ENCODE peak calls at places on chromosomes 4 and X, in four cellular contexts. One of them, this sample, is unnamed.

GRCh38 chr4:156609421-156609820 is 362.2 kb downstream of the PDGFC start:
- DNase-seq in GM04504: no peak
- DNase-seq in smooth muscle cell of the brain vasculature: no peak
- DNase-seq in GDM1: no peak
- DNase-seq in this sample: no peak

GRCh38 chrX:118528089-118528753 is 32.6 kb downstream of the DOCK11 start:
- DNase-seq in GM04504: no peak
- DNase-seq in smooth muscle cell of the brain vasculature: no peak
- DNase-seq in GDM1: peak
- DNase-seq in this sample: no peak

GRCh38 chrX:118356154-118356701 is 10.3 kb downstream of the WDR44 start:
- DNase-seq in GM04504: no peak
- DNase-seq in smooth muscle cell of the brain vasculature: no peak
- DNase-seq in GDM1: no peak
- DNase-seq in this sample: no peak

GRCh38 chr4:159446266-159446976 is 343.5 kb downstream of the RAPGEF2 start:
- DNase-seq in GM04504: peak
- DNase-seq in smooth muscle cell of the brain vasculature: peak
- DNase-seq in GDM1: peak
- DNase-seq in this sample: peak

GRCh38 chr4:73679836-73680235 is 59.6 kb upstream of the RASSF6 start:
- DNase-seq in GM04504: peak
- DNase-seq in smooth muscle cell of the brain vasculature: no peak
- DNase-seq in GDM1: no peak
- DNase-seq in this sample: no peak

GRCh38 chr4:151193414-151193813 is 83.5 kb upstream of the PRSS48 start:
- DNase-seq in GM04504: no peak
- DNase-seq in smooth muscle cell of the brain vasculature: no peak
- DNase-seq in GDM1: no peak
- DNase-seq in this sample: no peak

GRCh38 chr4:122548452-122548851 is 72.4 kb downstream of the IL21 start:
- DNase-seq in GM04504: no peak
- DNase-seq in smooth muscle cell of the brain vasculature: no peak
- DNase-seq in GDM1: no peak
- DNase-seq in this sample: no peak

GRCh38 chrX:139691493-139691842 is 16.5 kb downstream of the MCF2 start:
- DNase-seq in GM04504: no peak
- DNase-seq in smooth muscle cell of the brain vasculature: no peak
- DNase-seq in GDM1: no peak
- DNase-seq in this sample: no peak

GRCh38 chrX:148609766-148610698 is 109.6 kb downstream of the AFF2 start:
- DNase-seq in GM04504: no peak
- DNase-seq in smooth muscle cell of the brain vasculature: no peak
- DNase-seq in GDM1: no peak
- DNase-seq in this sample: no peak

GRCh38 chr4:75621715-75622114 is 8.6 kb downstream of the CDKL2 start:
- DNase-seq in GM04504: no peak
- DNase-seq in smooth muscle cell of the brain vasculature: no peak
- DNase-seq in GDM1: no peak
- DNase-seq in this sample: no peak

GRCh38 chrX:3609800-3610199 is 103.6 kb downstream of the PRKX start:
- DNase-seq in GM04504: peak
- DNase-seq in smooth muscle cell of the brain vasculature: no peak
- DNase-seq in GDM1: no peak
- DNase-seq in this sample: peak

GRCh38 chr4:8394806-8395205 is 45.7 kb downstream of the ACOX3 start:
- DNase-seq in GM04504: no peak
- DNase-seq in smooth muscle cell of the brain vasculature: no peak
- DNase-seq in GDM1: no peak
- DNase-seq in this sample: no peak

GRCh38 chrX:119971184-119971583 is 27.6 kb upstream of the NKAP start:
- DNase-seq in GM04504: no peak
- DNase-seq in smooth muscle cell of the brain vasculature: no peak
- DNase-seq in GDM1: no peak
- DNase-seq in this sample: no peak

GRCh38 chr4:23680616-23681518 is 209.0 kb downstream of the PPARGC1A start:
- DNase-seq in GM04504: no peak
- DNase-seq in smooth muscle cell of the brain vasculature: no peak
- DNase-seq in GDM1: no peak
- DNase-seq in this sample: peak

GRCh38 chr4:130419576-130419975 is 1323.6 kb downstream of the C4orf33 start:
- DNase-seq in GM04504: no peak
- DNase-seq in smooth muscle cell of the brain vasculature: no peak
- DNase-seq in GDM1: no peak
- DNase-seq in this sample: peak

GRCh38 chr4:100022792-100023222 is 72.7 kb upstream of the H2AZ1 start:
- DNase-seq in GM04504: no peak
- DNase-seq in smooth muscle cell of the brain vasculature: no peak
- DNase-seq in GDM1: no peak
- DNase-seq in this sample: no peak

GRCh38 chr4:147309434-147309833 is 171.5 kb upstream of the EDNRA start:
- DNase-seq in GM04504: no peak
- DNase-seq in smooth muscle cell of the brain vasculature: no peak
- DNase-seq in GDM1: no peak
- DNase-seq in this sample: no peak

GRCh38 chrX:37314526-37314925 is 34.6 kb upstream of the PRRG1 start:
- DNase-seq in GM04504: no peak
- DNase-seq in smooth muscle cell of the brain vasculature: no peak
- DNase-seq in GDM1: no peak
- DNase-seq in this sample: no peak

GRCh38 chr4:125315571-125316390 is 1.0 kb downstream of the FAT4 start:
- DNase-seq in GM04504: peak
- DNase-seq in smooth muscle cell of the brain vasculature: no peak
- DNase-seq in GDM1: no peak
- DNase-seq in this sample: no peak

GRCh38 chr4:57850141-57850540 is 740.0 kb upstream of the IGFBP7 start:
- DNase-seq in GM04504: no peak
- DNase-seq in smooth muscle cell of the brain vasculature: no peak
- DNase-seq in GDM1: no peak
- DNase-seq in this sample: no peak

GRCh38 chrX:46236411-46236810 is 308.8 kb downstream of the ZNF674 start:
- DNase-seq in GM04504: no peak
- DNase-seq in smooth muscle cell of the brain vasculature: no peak
- DNase-seq in GDM1: no peak
- DNase-seq in this sample: no peak

GRCh38 chr4:109406337-109406931 is 27.2 kb upstream of the SEC24B start:
- DNase-seq in GM04504: peak
- DNase-seq in smooth muscle cell of the brain vasculature: peak
- DNase-seq in GDM1: peak
- DNase-seq in this sample: peak

GRCh38 chr4:4323705-4324534 is 33.9 kb downstream of the ZBTB49 start:
- DNase-seq in GM04504: no peak
- DNase-seq in smooth muscle cell of the brain vasculature: no peak
- DNase-seq in GDM1: no peak
- DNase-seq in this sample: no peak

GRCh38 chr4:156976147-156976546 is 4.5 kb upstream of the PDGFC start:
- DNase-seq in GM04504: no peak
- DNase-seq in smooth muscle cell of the brain vasculature: no peak
- DNase-seq in GDM1: no peak
- DNase-seq in this sample: peak

GRCh38 chrX:103531002-103531401 is 11.7 kb upstream of the RAB40A start:
- DNase-seq in GM04504: peak
- DNase-seq in smooth muscle cell of the brain vasculature: peak
- DNase-seq in GDM1: no peak
- DNase-seq in this sample: peak

GRCh38 chr4:11783588-11783987 is 354.9 kb upstream of the HS3ST1 start:
- DNase-seq in GM04504: no peak
- DNase-seq in smooth muscle cell of the brain vasculature: no peak
- DNase-seq in GDM1: no peak
- DNase-seq in this sample: no peak

GRCh38 chrX:103151799-103152198 is 58.9 kb upstream of the NXF3 start:
- DNase-seq in GM04504: no peak
- DNase-seq in smooth muscle cell of the brain vasculature: no peak
- DNase-seq in GDM1: no peak
- DNase-seq in this sample: no peak

GRCh38 chr4:138290803-138291202 is 48.7 kb upstream of the SLC7A11 start:
- DNase-seq in GM04504: no peak
- DNase-seq in smooth muscle cell of the brain vasculature: no peak
- DNase-seq in GDM1: no peak
- DNase-seq in this sample: no peak

GRCh38 chr4:8771666-8772065 is 100.0 kb downstream of the HMX1 start:
- DNase-seq in GM04504: no peak
- DNase-seq in smooth muscle cell of the brain vasculature: no peak
- DNase-seq in GDM1: no peak
- DNase-seq in this sample: no peak

GRCh38 chr4:140661550-140661949 is 92.8 kb upstream of the UCP1 start:
- DNase-seq in GM04504: no peak
- DNase-seq in smooth muscle cell of the brain vasculature: no peak
- DNase-seq in GDM1: no peak
- DNase-seq in this sample: no peak

This sample was measured in fibroblast of the conjunctiva.